ENCODE peak calls at places on chromosomes 3 and 15, in four cellular contexts. N is adrenal gland, L is PC-9, O is esophagus muscularis mucosa. U is an unnamed sample.

GRCh38 chr3:7194081-7194835 is 333.3 kb downstream of the GRM7 start:
- DNase-seq in N (no peak), L (no peak), O (no peak), U (no peak)

GRCh38 chr15:77387355-77388105 is 32.4 kb downstream of the PEAK1 start:
- DNase-seq in N (no peak), L (no peak), O (no peak), U (no peak)

GRCh38 chr3:178170698-178171535 is 365.3 kb upstream of the KCNMB2 start:
- DNase-seq in N (no peak), L (peak), O (no peak), U (no peak)

GRCh38 chr15:83012038-83012490 is 625 bp upstream of the C15orf40 start:
- DNase-seq in N (no peak), L (no peak), O (no peak), U (no peak)

GRCh38 chr15:96331942-96332853 is 1.7 kb downstream of the NR2F2 start:
- DNase-seq in N (peak), L (no peak), O (no peak), U (peak)

GRCh38 chr3:128849776-128850542 is 29.5 kb upstream of the ACAD9 start:
- DNase-seq in N (no peak), L (no peak), O (no peak), U (no peak)

GRCh38 chr3:126033765-126034164 is 50.2 kb downstream of the SLC41A3 start:
- DNase-seq in N (no peak), L (no peak), O (peak), U (no peak)

GRCh38 chr3:154129625-154130024 is 8.4 kb downstream of the ARHGEF26 start:
- DNase-seq in N (no peak), L (no peak), O (no peak), U (no peak)

GRCh38 chr15:34239151-34239761 is 14.4 kb downstream of the EMC4 start:
- DNase-seq in N (peak), L (peak), O (no peak), U (peak)

GRCh38 chr15:71443538-71443937 is 328.3 kb downstream of the THSD4 start:
- DNase-seq in N (peak), L (no peak), O (no peak), U (peak)

GRCh38 chr3:197505796-197506553 is 49.8 kb downstream of the BDH1 start:
- DNase-seq in N (no peak), L (no peak), O (no peak), U (no peak)

DNA sequence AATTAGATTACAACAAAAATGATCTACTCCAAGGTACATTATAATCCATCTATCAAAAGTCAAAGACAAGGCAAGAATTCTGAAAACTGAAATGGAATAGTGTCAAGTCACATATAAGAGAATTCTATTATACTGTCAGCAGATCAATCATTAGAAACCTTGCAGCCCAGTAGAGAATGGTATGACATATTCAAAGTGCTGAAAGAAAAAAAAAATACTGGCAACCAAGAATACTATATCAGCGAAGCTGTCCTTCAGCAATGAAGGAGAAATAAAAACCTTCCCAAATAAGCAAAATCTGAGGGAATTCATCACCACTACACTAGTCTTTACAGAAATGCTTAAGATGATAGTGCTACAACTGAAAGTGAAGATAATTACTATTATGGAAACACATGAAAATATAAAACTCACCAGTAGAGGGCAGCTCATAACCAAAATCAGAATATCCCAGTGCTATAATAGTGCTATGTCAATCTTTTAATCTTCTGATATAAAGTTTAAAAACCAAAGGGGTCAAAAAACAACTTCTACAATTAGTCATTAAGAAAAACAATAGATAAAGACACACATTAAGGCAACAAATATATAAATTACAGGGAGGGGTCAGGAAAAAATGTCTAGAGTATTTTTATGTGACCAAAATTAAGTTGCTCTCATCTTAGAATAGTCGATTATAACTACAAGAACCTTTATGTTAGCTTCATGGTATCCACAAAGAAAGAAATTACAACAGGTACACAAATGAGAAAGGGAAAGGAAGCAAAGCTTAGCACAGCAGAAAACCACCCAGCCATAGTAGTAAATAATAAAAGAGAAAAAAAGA is 190.7 kb upstream of the CNTN6 start:
- DNase-seq in N (no peak), L (no peak), O (no peak), U (peak)
- TF ChIP-seq CTCF in N (no peak), L (peak), O (no peak), U (no peak)

GRCh38 chr3:29668728-29669127 is 387.9 kb downstream of the RBMS3 start:
- DNase-seq in N (no peak), L (no peak), O (no peak), U (no peak)
- TF ChIP-seq CTCF in N (no peak), L (no peak), O (no peak), U (no peak)

DNA sequence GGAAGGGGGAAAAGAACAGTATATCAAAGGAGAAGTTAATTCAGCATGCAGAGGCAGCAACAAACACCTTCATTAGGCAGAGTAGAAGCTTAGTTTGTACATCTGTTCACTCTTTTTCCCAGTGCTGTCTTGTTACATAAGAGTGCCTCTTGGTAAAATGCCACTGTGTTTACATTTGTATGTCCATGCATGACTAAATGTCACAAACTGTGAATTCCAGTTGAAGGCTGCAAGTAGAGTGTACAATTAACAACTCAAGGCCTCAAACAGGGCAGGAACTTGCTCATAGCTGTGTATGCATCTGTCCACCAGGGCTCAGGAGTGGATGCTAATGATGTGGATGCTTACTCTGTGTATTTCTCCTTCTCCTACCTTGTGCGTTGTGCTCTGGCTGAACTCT is 214.2 kb upstream of the TPM1 start:
- DNase-seq in N (no peak), L (no peak), O (no peak), U (no peak)
- TF ChIP-seq CTCF in N (no peak), L (no peak), O (no peak), U (no peak)

DNA sequence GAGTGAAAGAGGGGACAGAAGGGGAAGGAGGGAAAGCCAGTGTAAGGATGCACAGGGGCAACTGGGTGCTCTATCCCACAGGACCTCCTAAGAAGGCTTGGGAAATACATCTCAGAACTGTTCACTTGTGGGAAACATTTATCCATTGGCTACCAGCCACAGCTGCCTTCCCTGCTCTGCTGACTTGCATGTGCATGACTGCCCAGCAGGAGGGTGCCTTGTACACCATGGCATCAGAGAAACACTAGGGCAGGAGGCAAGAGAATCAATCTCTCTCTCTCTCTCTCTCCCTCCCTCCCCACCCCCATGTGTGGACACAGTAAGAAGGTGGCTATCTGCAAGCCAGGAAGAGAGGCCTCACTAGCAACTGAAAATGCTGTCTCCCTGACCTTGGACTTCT is 62.9 kb upstream of the ZBTB38 start:
- DNase-seq in N (no peak), L (no peak), O (no peak), U (no peak)
- TF ChIP-seq CTCF in N (no peak), L (no peak), O (no peak), U (no peak)

GRCh38 chr15:70097337-70098169 is at the start of gene TLE3:
- DNase-seq in N (peak), L (peak), O (peak), U (peak)
- TF ChIP-seq CTCF in N (no peak), L (peak), O (no peak), U (no peak)

GRCh38 chr15:93088200-93088980 is 621 bp downstream of the RGMA start:
- DNase-seq in N (no peak), L (no peak), O (no peak), U (peak)
- TF ChIP-seq CTCF in N (no peak), L (peak), O (no peak), U (no peak)

U was measured in GM20000.